ENCODE peak calls at places on chromosome 10, in seven cellular contexts. One of them, this sample, is unnamed.

GRCh38 chr10:106378251-106378650 is 786.3 kb downstream of the SORCS1 start:
- DNase-seq in adrenal gland: no peak
- DNase-seq in T-helper 9 cell: no peak
- DNase-seq in neuronal stem cell: no peak
- DNase-seq in RKO: no peak
- DNase-seq in NCI-H1092 treated with DMSO at 0.1 percent for 48 hours: no peak
- DNase-seq in choroid plexus epithelial cell: no peak
- DNase-seq in this sample: no peak

GRCh38 chr10:25080880-25081581 is 64.6 kb downstream of the THNSL1 start:
- DNase-seq in adrenal gland: peak
- DNase-seq in T-helper 9 cell: peak
- DNase-seq in neuronal stem cell: peak
- DNase-seq in RKO: peak
- DNase-seq in NCI-H1092 treated with DMSO at 0.1 percent for 48 hours: peak
- DNase-seq in choroid plexus epithelial cell: peak
- DNase-seq in this sample: peak

GRCh38 chr10:28411648-28412047 is 108.8 kb upstream of the MPP7 start:
- DNase-seq in adrenal gland: no peak
- DNase-seq in T-helper 9 cell: no peak
- DNase-seq in neuronal stem cell: no peak
- DNase-seq in RKO: peak
- DNase-seq in NCI-H1092 treated with DMSO at 0.1 percent for 48 hours: no peak
- DNase-seq in choroid plexus epithelial cell: no peak
- DNase-seq in this sample: no peak

GRCh38 chr10:101694674-101695403 is at the start of gene FBXW4:
- DNase-seq in adrenal gland: peak
- DNase-seq in T-helper 9 cell: peak
- DNase-seq in neuronal stem cell: peak
- DNase-seq in RKO: peak
- DNase-seq in NCI-H1092 treated with DMSO at 0.1 percent for 48 hours: peak
- DNase-seq in choroid plexus epithelial cell: no peak
- DNase-seq in this sample: no peak

GRCh38 chr10:102612964-102613275 is 31.4 kb upstream of the TRIM8 start:
- DNase-seq in adrenal gland: no peak
- DNase-seq in T-helper 9 cell: peak
- DNase-seq in neuronal stem cell: no peak
- DNase-seq in RKO: no peak
- DNase-seq in NCI-H1092 treated with DMSO at 0.1 percent for 48 hours: no peak
- DNase-seq in choroid plexus epithelial cell: no peak
- DNase-seq in this sample: no peak

GRCh38 chr10:5518143-5518542 is 6.6 kb upstream of the CALML3 start:
- DNase-seq in adrenal gland: no peak
- DNase-seq in T-helper 9 cell: no peak
- DNase-seq in neuronal stem cell: no peak
- DNase-seq in RKO: no peak
- DNase-seq in NCI-H1092 treated with DMSO at 0.1 percent for 48 hours: peak
- DNase-seq in choroid plexus epithelial cell: no peak
- DNase-seq in this sample: no peak

GRCh38 chr10:86344714-86345161 is 21.9 kb downstream of the GRID1 start:
- DNase-seq in adrenal gland: no peak
- DNase-seq in T-helper 9 cell: no peak
- DNase-seq in neuronal stem cell: no peak
- DNase-seq in RKO: no peak
- DNase-seq in NCI-H1092 treated with DMSO at 0.1 percent for 48 hours: peak
- DNase-seq in choroid plexus epithelial cell: no peak
- DNase-seq in this sample: no peak

GRCh38 chr10:62893036-62893435 is 76.9 kb upstream of the EGR2 start:
- DNase-seq in adrenal gland: no peak
- DNase-seq in T-helper 9 cell: no peak
- DNase-seq in neuronal stem cell: no peak
- DNase-seq in RKO: no peak
- DNase-seq in NCI-H1092 treated with DMSO at 0.1 percent for 48 hours: no peak
- DNase-seq in choroid plexus epithelial cell: no peak
- DNase-seq in this sample: no peak

GRCh38 chr10:17782921-17783665 is 26.1 kb upstream of the MRC1 start:
- DNase-seq in adrenal gland: no peak
- DNase-seq in T-helper 9 cell: no peak
- DNase-seq in neuronal stem cell: no peak
- DNase-seq in RKO: no peak
- DNase-seq in NCI-H1092 treated with DMSO at 0.1 percent for 48 hours: no peak
- DNase-seq in choroid plexus epithelial cell: peak
- DNase-seq in this sample: no peak

GRCh38 chr10:29648983-29649268 is 14.2 kb upstream of the SVIL start:
- DNase-seq in adrenal gland: peak
- DNase-seq in T-helper 9 cell: no peak
- DNase-seq in neuronal stem cell: no peak
- DNase-seq in RKO: no peak
- DNase-seq in NCI-H1092 treated with DMSO at 0.1 percent for 48 hours: no peak
- DNase-seq in choroid plexus epithelial cell: peak
- DNase-seq in this sample: peak

GRCh38 chr10:103814626-103815370 is 40.6 kb downstream of the SH3PXD2A start:
- DNase-seq in adrenal gland: no peak
- DNase-seq in T-helper 9 cell: no peak
- DNase-seq in neuronal stem cell: no peak
- DNase-seq in RKO: no peak
- DNase-seq in NCI-H1092 treated with DMSO at 0.1 percent for 48 hours: no peak
- DNase-seq in choroid plexus epithelial cell: peak
- DNase-seq in this sample: no peak

This sample was measured in brain microvascular endothelial cell.